ENCODE peak calls at places on chromosomes 5 and 9, in eight cellular contexts. F is heart left ventricle, P is thoracic aorta, W is brain microvascular endothelial cell, S is astrocyte of the spinal cord, C is endodermal cell, J is AG10803, Z is K562. K is an unnamed sample.

GRCh38 chr9:42852133-42852532 is 668.7 kb downstream of the SPATA31A6 start:
- DNase-seq in P (no peak), C (peak; percentile 90), S (peak; percentile 42), Z (no peak), J (peak; percentile 12), F (peak; percentile 69), W (no peak), K (peak; percentile 2)

GRCh38 chr5:69206528-69207190 is 17.3 kb downstream of the CENPH start:
- DNase-seq in C (no peak), Z (no peak), F (no peak), P (no peak), S (peak; percentile 7), W (peak; percentile 20), J (no peak), K (peak; percentile 10)

GRCh38 chr9:129609486-129610192 is 11.3 kb downstream of the C9orf50 start:
- DNase-seq in J (peak; percentile 71), W (peak; percentile 63), Z (peak; percentile 71), C (peak; percentile 70), F (peak; percentile 65), P (no peak), S (peak; percentile 80), K (peak; percentile 51)

GRCh38 chr9:122264360-122265264 is at the start of the genes MRRF and RBM18:
- DNase-seq in F (peak; percentile 93), J (peak; percentile 88), S (peak; percentile 92), C (peak; percentile 98), Z (peak; percentile 90), P (peak; percentile 64), W (peak; percentile 89), K (peak; percentile 93)

GRCh38 chr5:55993013-55993412 is 1.8 kb downstream of the IL6ST start:
- DNase-seq in Z (no peak), J (peak; percentile 48), P (no peak), F (no peak), S (no peak), C (peak; percentile 58), W (no peak), K (peak; percentile 85)

GRCh38 chr9:124615100-124615742 is 108.0 kb upstream of the NR5A1 start:
- DNase-seq in P (no peak), Z (no peak), F (no peak), W (no peak), C (no peak), J (no peak), S (no peak), K (no peak)

GRCh38 chr5:122076669-122077450 is 1.2 kb downstream of the LOX start:
- DNase-seq in P (peak; percentile 36), Z (no peak), W (peak; percentile 84), C (peak; percentile 97), F (peak; percentile 57), J (peak; percentile 77), S (peak; percentile 83), K (peak; percentile 86)

GRCh38 chr5:98341711-98342042 is 431.8 kb upstream of the RGMB start:
- DNase-seq in F (no peak), W (no peak), Z (no peak), C (no peak), S (no peak), P (no peak), J (peak; percentile 85), K (peak; percentile 30)

GRCh38 chr5:83472213-83472507 is 616 bp downstream of the VCAN start:
- DNase-seq in C (no peak), W (no peak), Z (no peak), S (no peak), P (no peak), J (no peak), F (no peak), K (no peak)

GRCh38 chr9:135348076-135348787 is 131.3 kb upstream of the PPP1R26 start:
- DNase-seq in C (no peak), S (no peak), Z (no peak), F (no peak), P (no peak), J (no peak), W (no peak), K (no peak)

GRCh38 chr5:65760504-65761275 is 38.7 kb downstream of the NLN start:
- DNase-seq in P (no peak), J (peak; percentile 82), F (peak; percentile 39), Z (no peak), S (peak; percentile 70), W (peak; percentile 37), C (no peak), K (peak; percentile 17)

GRCh38 chr9:90943341-90943740 is 141.7 kb downstream of the SYK start:
- DNase-seq in F (no peak), C (no peak), S (no peak), P (no peak), J (no peak), W (no peak), Z (no peak), K (peak; percentile 20)

GRCh38 chr5:76542887-76543690 is 80.1 kb downstream of the F2RL2 start:
- DNase-seq in F (peak; percentile 31), Z (peak; percentile 65), W (no peak), P (no peak), S (no peak), J (no peak), C (no peak), K (peak; percentile 65)

GRCh38 chr5:56640763-56641406 is 174.5 kb upstream of the MAP3K1 start:
- DNase-seq in Z (no peak), C (no peak), J (no peak), P (no peak), S (no peak), W (no peak), F (no peak), K (no peak)

GRCh38 chr5:169980418-169981053 is at the start of gene INSYN2B:
- DNase-seq in Z (peak; percentile 71), W (peak; percentile 94), F (peak; percentile 52), S (peak; percentile 96), P (no peak), C (peak; percentile 96), J (peak; percentile 84), K (peak; percentile 89)

GRCh38 chr5:40066616-40067015 is 613.1 kb upstream of the PTGER4 start:
- DNase-seq in P (no peak), Z (no peak), J (no peak), W (no peak), S (no peak), C (no peak), F (no peak), K (no peak)

GRCh38 chr9:121675969-121676822 is 24.8 kb downstream of the DAB2IP start:
- DNase-seq in S (no peak), C (no peak), Z (no peak), J (no peak), W (no peak), P (no peak), F (peak; percentile 68), K (no peak)

GRCh38 chr9:75529463-75529862 is 361.0 kb upstream of the PCSK5 start:
- DNase-seq in F (no peak), W (no peak), Z (no peak), J (no peak), C (no peak), S (no peak), P (no peak), K (no peak)

GRCh38 chr5:31844615-31845345 is 205.8 kb downstream of the PDZD2 start:
- DNase-seq in Z (no peak), S (no peak), C (no peak), F (no peak), J (no peak), W (no peak), P (no peak), K (no peak)
- TF ChIP-seq CTCF in Z (no peak), S (peak; percentile 0), C (peak; percentile 40), F (no peak), J (no peak), W (no peak), P (no peak), K (no peak)

DNA sequence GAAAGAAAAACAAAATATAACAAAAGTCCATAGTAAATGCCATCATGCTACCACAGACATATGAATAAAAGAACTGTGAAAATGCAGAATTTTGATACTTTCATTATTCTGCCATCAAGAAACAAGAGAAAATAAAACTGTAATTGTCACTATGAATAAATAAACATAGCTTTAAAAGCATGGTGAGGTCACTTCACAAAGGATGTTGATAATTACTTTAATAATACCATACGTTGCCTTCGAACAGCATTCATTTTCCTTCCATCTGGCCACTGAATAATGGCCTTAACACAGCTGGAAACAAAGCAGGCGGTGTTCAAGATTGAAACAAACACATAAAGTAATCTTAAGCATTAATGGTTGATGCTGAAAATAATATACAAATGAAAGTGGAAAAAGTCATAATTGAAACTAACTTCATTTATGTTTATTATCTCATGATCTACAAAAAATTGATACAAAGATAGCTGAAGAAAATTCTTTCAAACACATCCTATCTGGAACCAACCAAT is 102.0 kb downstream of the AGTPBP1 start:
- DNase-seq in W (no peak), F (no peak), P (no peak), J (no peak), S (no peak), C (no peak), Z (no peak), K (no peak)
- H3K4me3 ChIP-seq in W (no peak overlapping the region), F (no peak overlapping the region), P (no peak overlapping the region), J (no peak overlapping the region), S (no peak overlapping the region), C (no peak overlapping the region), Z (no peak overlapping the region), K (no peak overlapping the region)

DNA sequence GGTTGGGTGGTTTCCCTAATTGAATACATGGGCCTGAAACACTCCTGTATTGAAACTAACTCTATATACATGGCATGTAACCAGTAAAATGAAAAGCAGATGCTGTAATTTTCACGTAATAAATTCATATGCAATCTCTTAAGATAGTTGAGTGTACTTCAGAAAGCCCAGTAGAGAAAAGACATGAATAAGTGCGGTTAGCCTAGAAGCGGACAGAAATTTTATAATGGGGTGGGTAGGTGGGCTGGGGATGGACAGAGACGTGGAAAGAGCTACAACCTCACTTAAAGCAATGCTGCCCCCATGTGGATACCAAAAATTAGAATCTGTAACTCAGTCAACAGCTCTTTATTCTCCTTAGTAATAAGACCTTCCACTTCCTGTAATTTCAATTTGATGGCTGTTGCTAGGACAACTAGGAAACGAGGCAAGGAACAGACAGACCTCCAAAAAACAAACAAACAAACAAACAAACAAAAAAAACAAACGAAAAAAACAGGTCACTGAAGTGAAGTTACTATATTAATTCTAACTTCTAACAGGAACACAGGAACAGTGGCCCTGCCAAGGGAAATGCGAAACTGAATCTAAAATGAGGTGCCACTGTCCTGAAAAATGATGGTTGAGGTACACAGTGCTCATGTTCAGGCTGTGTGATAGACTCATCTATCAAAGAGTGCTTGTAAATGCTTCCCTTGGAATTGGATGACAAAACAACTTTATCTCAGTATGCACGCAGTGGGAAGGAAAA is 103.4 kb upstream of the GNA14 start:
- DNase-seq in Z (peak; percentile 8), W (peak; percentile 84), C (peak; percentile 57), P (no peak), J (peak; percentile 94), S (peak; percentile 87), F (no peak), K (peak; percentile 78)
- TF ChIP-seq CTCF in Z (peak; percentile 49), W (peak; percentile 68), C (peak; percentile 81), P (peak; percentile 51), J (peak; percentile 61), S (peak; percentile 55), F (peak; percentile 67), K (peak; percentile 62)

DNA sequence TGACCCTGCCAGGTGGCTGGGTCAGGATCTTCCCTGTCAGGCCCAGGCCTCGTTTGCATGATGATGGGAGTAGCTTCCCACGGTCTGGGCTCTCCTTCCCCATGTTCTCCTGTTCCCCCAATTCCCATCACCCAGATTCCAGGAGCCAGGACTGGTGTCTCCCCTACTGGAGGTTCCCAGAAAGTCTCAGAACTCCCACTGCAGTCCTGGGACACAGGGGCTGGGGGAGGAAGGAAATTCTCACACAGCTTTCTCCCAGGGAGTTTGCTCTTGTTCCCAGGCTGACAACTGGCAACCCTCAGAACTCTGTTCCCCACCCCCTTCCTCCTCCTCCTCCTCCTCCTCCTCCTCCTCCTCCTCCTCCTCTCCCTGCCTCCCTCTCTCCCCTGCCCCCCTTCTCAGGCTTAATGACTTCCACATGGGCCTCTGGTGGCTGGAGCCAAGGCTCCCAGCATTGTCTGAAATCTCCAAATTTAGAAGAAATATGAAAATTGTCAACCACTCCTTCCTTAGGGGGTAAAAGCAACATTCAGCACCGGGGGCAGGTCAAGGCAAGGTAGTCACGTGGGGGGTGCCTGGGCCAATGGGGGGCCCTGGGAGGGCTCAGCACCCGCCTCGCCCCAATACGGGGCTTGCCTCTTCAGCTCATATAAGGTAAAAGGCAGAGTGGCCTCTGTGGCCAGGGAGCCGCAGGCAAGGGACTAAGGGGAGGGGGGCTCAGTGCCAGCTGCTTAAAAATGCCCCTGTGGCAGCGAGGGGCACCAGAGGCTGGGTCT is 27.3 kb upstream of the IL17B start:
- DNase-seq in Z (peak; percentile 40), J (peak; percentile 98), W (peak; percentile 90), F (peak; percentile 78), C (peak; percentile 80), P (peak; percentile 71), S (peak; percentile 92), K (peak; percentile 97)
- H3K4me3 ChIP-seq in Z (no peak overlapping the region), J (peak overlapping the region; percentile 99), W (peak overlapping the region; percentile 76), F (peak overlapping the region; percentile 40), C (no peak overlapping the region), P (peak overlapping the region; percentile 83), S (peak overlapping the region; percentile 56), K (peak overlapping the region; percentile 87)

K was measured in fibroblast of villous mesenchyme.